ENCODE peak calls at places on chromosome 22, in six cellular contexts. One of them, this sample, is unnamed.

GRCh38 chr22:37197451-37198289 is 9.6 kb upstream of the C1QTNF6 start:
- DNase-seq in mesenchymal stem cell: peak
- DNase-seq in neuronal stem cell: no peak
- DNase-seq in mesendoderm: peak
- DNase-seq in IMR-90: peak
- DNase-seq in H1: no peak
- DNase-seq in this sample: no peak

GRCh38 chr22:30979932-30980331 is 10.9 kb downstream of the TUG1 start:
- DNase-seq in neuronal stem cell: no peak
- DNase-seq in IMR-90: no peak
- DNase-seq in mesendoderm: peak
- DNase-seq in mesenchymal stem cell: no peak
- DNase-seq in H1: no peak
- DNase-seq in this sample: no peak

GRCh38 chr22:38694049-38694448 is 6.7 kb downstream of the JOSD1 start:
- DNase-seq in mesenchymal stem cell: peak
- DNase-seq in mesendoderm: no peak
- DNase-seq in H1: no peak
- DNase-seq in neuronal stem cell: no peak
- DNase-seq in IMR-90: no peak
- DNase-seq in this sample: no peak

GRCh38 chr22:27045103-27045940 is 387.9 kb downstream of the MIAT start:
- DNase-seq in mesenchymal stem cell: peak
- DNase-seq in IMR-90: peak
- DNase-seq in H1: no peak
- DNase-seq in mesendoderm: peak
- DNase-seq in neuronal stem cell: no peak
- DNase-seq in this sample: no peak

GRCh38 chr22:45202333-45203149 is 38.2 kb downstream of the KIAA0930 start:
- DNase-seq in H1: no peak
- DNase-seq in mesendoderm: no peak
- DNase-seq in mesenchymal stem cell: peak
- DNase-seq in IMR-90: peak
- DNase-seq in neuronal stem cell: no peak
- DNase-seq in this sample: peak

GRCh38 chr22:39534591-39535301 is 2.2 kb upstream of the RPS19BP1 start:
- DNase-seq in neuronal stem cell: peak
- DNase-seq in mesenchymal stem cell: peak
- DNase-seq in IMR-90: peak
- DNase-seq in mesendoderm: peak
- DNase-seq in H1: no peak
- DNase-seq in this sample: peak

GRCh38 chr22:44723801-44724200 is 21.8 kb downstream of the PRR5 start:
- DNase-seq in H1: no peak
- DNase-seq in mesenchymal stem cell: peak
- DNase-seq in neuronal stem cell: no peak
- DNase-seq in mesendoderm: peak
- DNase-seq in IMR-90: peak
- DNase-seq in this sample: no peak

GRCh38 chr22:27615408-27615807 is 186.1 kb downstream of the MN1 start:
- DNase-seq in neuronal stem cell: no peak
- DNase-seq in mesenchymal stem cell: no peak
- DNase-seq in H1: no peak
- DNase-seq in mesendoderm: no peak
- DNase-seq in IMR-90: no peak
- DNase-seq in this sample: no peak

GRCh38 chr22:23533328-23533762 is 46.7 kb downstream of the IGLL1 start:
- DNase-seq in mesendoderm: peak
- DNase-seq in IMR-90: peak
- DNase-seq in H1: peak
- DNase-seq in mesenchymal stem cell: peak
- DNase-seq in neuronal stem cell: peak
- DNase-seq in this sample: peak

GRCh38 chr22:37431811-37432707 is 4.8 kb upstream of the ELFN2 start:
- DNase-seq in mesendoderm: no peak
- DNase-seq in IMR-90: peak
- DNase-seq in mesenchymal stem cell: peak
- DNase-seq in H1: no peak
- DNase-seq in neuronal stem cell: no peak
- DNase-seq in this sample: no peak

GRCh38 chr22:39284983-39285382 is 34.4 kb downstream of the RPL3 start:
- DNase-seq in neuronal stem cell: no peak
- DNase-seq in mesenchymal stem cell: no peak
- DNase-seq in H1: no peak
- DNase-seq in IMR-90: no peak
- DNase-seq in mesendoderm: no peak
- DNase-seq in this sample: no peak

GRCh38 chr22:48885271-48885918 is 942.3 kb downstream of the BRD1 start:
- DNase-seq in mesendoderm: no peak
- DNase-seq in H1: no peak
- DNase-seq in neuronal stem cell: no peak
- DNase-seq in mesenchymal stem cell: no peak
- DNase-seq in IMR-90: no peak
- DNase-seq in this sample: peak

GRCh38 chr22:36922097-36922608 is 8.7 kb downstream of the CSF2RB start:
- DNase-seq in IMR-90: no peak
- DNase-seq in neuronal stem cell: no peak
- DNase-seq in H1: no peak
- DNase-seq in mesenchymal stem cell: no peak
- DNase-seq in mesendoderm: peak
- DNase-seq in this sample: peak

GRCh38 chr22:35648066-35649025 is at the start of gene APOL6:
- DNase-seq in H1: no peak
- DNase-seq in IMR-90: peak
- DNase-seq in mesenchymal stem cell: peak
- DNase-seq in neuronal stem cell: no peak
- DNase-seq in mesendoderm: no peak
- DNase-seq in this sample: peak

GRCh38 chr22:45129703-45130524 is 33.8 kb upstream of the NUP50 start:
- DNase-seq in IMR-90: no peak
- DNase-seq in mesenchymal stem cell: no peak
- DNase-seq in mesendoderm: no peak
- DNase-seq in neuronal stem cell: no peak
- DNase-seq in H1: no peak
- DNase-seq in this sample: no peak

GRCh38 chr22:35915477-35916013 is 113.1 kb downstream of the RBFOX2 start:
- DNase-seq in neuronal stem cell: no peak
- DNase-seq in IMR-90: peak
- DNase-seq in mesendoderm: peak
- DNase-seq in H1: no peak
- DNase-seq in mesenchymal stem cell: peak
- DNase-seq in this sample: no peak

GRCh38 chr22:33450756-33451155 is 392.6 kb upstream of the SYN3 start:
- DNase-seq in H1: no peak
- DNase-seq in mesendoderm: no peak
- DNase-seq in mesenchymal stem cell: no peak
- DNase-seq in neuronal stem cell: no peak
- DNase-seq in IMR-90: no peak
- DNase-seq in this sample: no peak

GRCh38 chr22:44758354-44758969 is 6.1 kb downstream of the ARHGAP8 start:
- DNase-seq in mesenchymal stem cell: peak
- DNase-seq in mesendoderm: peak
- DNase-seq in neuronal stem cell: no peak
- DNase-seq in IMR-90: peak
- DNase-seq in H1: no peak
- DNase-seq in this sample: no peak

GRCh38 chr22:47308886-47309285 is 546.4 kb downstream of the TBC1D22A start:
- DNase-seq in H1: no peak
- DNase-seq in mesendoderm: no peak
- DNase-seq in neuronal stem cell: no peak
- DNase-seq in IMR-90: no peak
- DNase-seq in mesenchymal stem cell: no peak
- DNase-seq in this sample: no peak

GRCh38 chr22:34296456-34296855 is 376.2 kb upstream of the LARGE1 start:
- DNase-seq in neuronal stem cell: no peak
- DNase-seq in mesendoderm: no peak
- DNase-seq in mesenchymal stem cell: no peak
- DNase-seq in IMR-90: no peak
- DNase-seq in H1: no peak
- DNase-seq in this sample: no peak

GRCh38 chr22:35684732-35685131 is 32.9 kb upstream of the APOL5 start:
- DNase-seq in IMR-90: no peak
- DNase-seq in mesenchymal stem cell: no peak
- DNase-seq in H1: no peak
- DNase-seq in mesendoderm: no peak
- DNase-seq in neuronal stem cell: no peak
- DNase-seq in this sample: no peak

GRCh38 chr22:27875951-27876350 is 43.1 kb downstream of the PITPNB start:
- DNase-seq in H1: no peak
- DNase-seq in mesenchymal stem cell: no peak
- DNase-seq in mesendoderm: no peak
- DNase-seq in IMR-90: no peak
- DNase-seq in neuronal stem cell: no peak
- DNase-seq in this sample: no peak

GRCh38 chr22:26273011-26273675 is 103.9 kb downstream of the SEZ6L start:
- DNase-seq in mesendoderm: no peak
- DNase-seq in mesenchymal stem cell: no peak
- DNase-seq in neuronal stem cell: no peak
- DNase-seq in IMR-90: no peak
- DNase-seq in H1: no peak
- DNase-seq in this sample: no peak

GRCh38 chr22:37014835-37015586 is 4.2 kb downstream of the TST start:
- DNase-seq in H1: no peak
- DNase-seq in mesendoderm: no peak
- DNase-seq in neuronal stem cell: no peak
- DNase-seq in mesenchymal stem cell: no peak
- DNase-seq in IMR-90: no peak
- DNase-seq in this sample: no peak

GRCh38 chr22:37746366-37747089 is 49.7 kb downstream of the TRIOBP start:
- DNase-seq in mesenchymal stem cell: no peak
- DNase-seq in IMR-90: no peak
- DNase-seq in H1: no peak
- DNase-seq in neuronal stem cell: peak
- DNase-seq in mesendoderm: peak
- DNase-seq in this sample: no peak

GRCh38 chr22:36191106-36191836 is 10.3 kb downstream of the APOL4 start:
- DNase-seq in mesenchymal stem cell: no peak
- DNase-seq in neuronal stem cell: no peak
- DNase-seq in H1: no peak
- DNase-seq in IMR-90: peak
- DNase-seq in mesendoderm: no peak
- DNase-seq in this sample: no peak

DNA sequence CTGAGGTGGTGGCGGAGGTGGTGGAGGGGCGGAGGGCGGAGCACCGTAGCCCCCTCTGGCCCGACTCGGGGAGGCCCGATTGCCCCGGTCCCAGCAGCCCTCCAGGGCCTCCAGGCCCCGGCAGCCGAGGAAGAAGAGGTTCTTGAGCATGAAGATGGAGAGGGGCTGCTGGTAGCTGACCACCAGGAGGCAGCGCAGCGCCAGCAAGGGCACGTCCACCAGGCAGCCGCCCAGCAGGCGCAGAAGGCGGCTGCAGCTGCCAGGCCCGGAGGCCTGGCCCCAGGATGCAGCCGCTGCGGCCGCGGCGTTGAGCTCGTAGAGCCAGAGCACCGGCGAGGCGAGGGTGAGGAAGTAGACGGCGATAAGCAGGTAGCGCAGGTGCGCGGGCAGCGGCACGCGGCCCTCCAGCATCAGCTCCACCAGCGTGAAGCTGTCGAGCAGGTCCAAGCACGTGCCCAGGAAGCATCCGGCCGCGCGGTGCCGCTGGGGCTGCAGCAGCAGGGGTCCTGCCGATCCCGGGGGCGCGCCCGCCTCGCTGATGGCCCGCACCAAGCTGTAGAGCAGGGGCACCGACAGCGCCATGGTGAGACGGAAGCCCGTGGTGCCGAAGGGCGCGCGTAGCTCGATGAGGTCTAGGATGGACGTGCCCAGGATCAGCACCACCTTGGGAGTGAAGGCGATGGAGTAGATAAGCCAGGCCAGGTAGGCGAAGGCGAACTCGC is 1.5 kb downstream of the TMEM121B start:
- DNase-seq in neuronal stem cell: no peak
- DNase-seq in mesendoderm: peak
- DNase-seq in IMR-90: no peak
- DNase-seq in mesenchymal stem cell: no peak
- DNase-seq in H1: peak
- DNase-seq in this sample: peak
- H2BK15ac ChIP-seq in neuronal stem cell: no peak
- H2BK15ac ChIP-seq in mesendoderm: no peak
- H2BK15ac ChIP-seq in IMR-90: no peak
- H2BK15ac ChIP-seq in mesenchymal stem cell: no peak
- H2BK15ac ChIP-seq in H1: no peak
- H2BK15ac ChIP-seq in this sample: no peak

GRCh38 chr22:20507253-20508066 is at the start of gene MED15:
- DNase-seq in IMR-90: peak
- DNase-seq in neuronal stem cell: peak
- DNase-seq in mesenchymal stem cell: peak
- DNase-seq in H1: peak
- DNase-seq in mesendoderm: peak
- DNase-seq in this sample: peak
- H2BK120ac ChIP-seq in IMR-90: peak
- H2BK120ac ChIP-seq in neuronal stem cell: peak
- H2BK120ac ChIP-seq in mesenchymal stem cell: peak
- H2BK120ac ChIP-seq in H1: no peak
- H2BK120ac ChIP-seq in mesendoderm: no peak
- H2BK120ac ChIP-seq in this sample: no peak

DNA sequence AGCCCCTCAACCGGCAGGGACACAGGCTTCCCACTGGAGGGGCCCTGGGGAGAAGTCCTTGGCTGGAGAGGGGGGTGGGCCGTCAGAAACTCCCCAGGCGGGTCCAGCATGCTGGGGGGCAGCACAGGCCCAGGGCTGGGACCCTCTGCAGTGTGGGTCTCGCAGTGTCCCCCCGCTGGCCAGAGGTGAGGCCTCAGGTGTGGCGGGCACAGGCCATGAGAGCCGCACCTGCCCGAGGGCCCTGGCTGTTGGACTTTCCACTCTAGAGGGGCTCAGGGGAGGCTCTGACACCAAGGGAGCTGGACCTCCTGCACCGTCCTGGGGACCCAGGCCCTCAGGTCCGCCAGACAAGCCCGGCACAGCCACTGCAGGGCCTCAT is 10.7 kb upstream of the PIM3 start:
- DNase-seq in neuronal stem cell: no peak
- DNase-seq in mesenchymal stem cell: no peak
- DNase-seq in H1: no peak
- DNase-seq in mesendoderm: no peak
- DNase-seq in IMR-90: no peak
- DNase-seq in this sample: no peak
- H2BK15ac ChIP-seq in neuronal stem cell: peak
- H2BK15ac ChIP-seq in mesenchymal stem cell: peak
- H2BK15ac ChIP-seq in H1: no peak
- H2BK15ac ChIP-seq in mesendoderm: no peak
- H2BK15ac ChIP-seq in IMR-90: no peak
- H2BK15ac ChIP-seq in this sample: no peak

DNA sequence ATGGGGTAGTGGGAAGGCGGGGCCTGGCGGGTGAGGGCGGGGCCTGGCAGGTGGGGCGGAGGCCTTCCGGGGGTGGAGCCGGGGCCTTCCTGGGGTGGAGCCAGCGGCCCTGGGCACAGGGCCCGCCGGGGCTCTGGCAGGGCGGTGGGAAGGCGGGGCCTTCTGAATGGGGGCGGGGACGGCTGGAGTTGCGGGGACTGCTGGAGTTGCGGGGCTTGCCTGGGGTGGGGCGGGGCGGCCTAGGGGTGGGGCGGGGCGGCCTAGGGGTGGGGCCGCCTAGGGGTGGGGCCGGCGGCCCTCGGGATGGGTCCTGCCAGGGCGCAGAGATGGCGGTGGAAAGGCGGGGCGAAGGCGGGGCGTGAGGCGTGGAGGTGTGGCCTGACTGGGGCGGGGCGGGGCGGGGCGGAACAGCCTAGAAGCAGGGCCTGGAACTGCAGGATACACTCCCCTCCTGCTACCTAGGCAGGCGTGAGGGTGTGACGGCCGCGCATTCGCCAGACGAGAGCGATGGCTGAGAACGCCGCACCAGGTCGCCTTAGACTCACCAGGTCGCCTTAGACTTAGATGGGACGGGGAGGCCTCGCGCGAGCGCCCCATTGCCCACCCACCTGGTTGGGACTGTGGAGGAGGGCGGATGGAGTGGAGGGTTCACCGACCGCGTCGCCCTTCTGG is 19.3 kb downstream of the RRP7A start:
- DNase-seq in neuronal stem cell: peak
- DNase-seq in H1: peak
- DNase-seq in mesendoderm: peak
- DNase-seq in mesenchymal stem cell: peak
- DNase-seq in IMR-90: peak
- DNase-seq in this sample: peak
- H2BK120ac ChIP-seq in neuronal stem cell: no peak
- H2BK120ac ChIP-seq in H1: no peak
- H2BK120ac ChIP-seq in mesendoderm: no peak
- H2BK120ac ChIP-seq in mesenchymal stem cell: no peak
- H2BK120ac ChIP-seq in IMR-90: no peak
- H2BK120ac ChIP-seq in this sample: no peak

This sample was measured in H9.